ENCODE peak calls at places on chromosomes 4 and X, in seven cellular contexts. Q, F, U, E, D, K and J are unnamed samples.

GRCh38 chrX:119512145-119512800 is 44.0 kb downstream of the SLC25A5 start:
- DNase-seq in E (peak), D (peak), Q (peak), U (peak), K (peak), F (peak), J (peak)

GRCh38 chr4:79258614-79259176 is 67.2 kb downstream of the NAA11 start:
- DNase-seq in F (no peak), Q (no peak), E (no peak), D (no peak), K (no peak), U (no peak), J (no peak)

GRCh38 chr4:114598191-114599121 is at the start of gene UGT8:
- DNase-seq in K (peak), U (peak), D (peak), Q (peak), E (no peak), F (no peak), J (peak)

GRCh38 chr4:153616005-153616555 is 68.0 kb upstream of the TLR2 start:
- DNase-seq in D (no peak), U (no peak), F (no peak), K (no peak), Q (no peak), E (no peak), J (no peak)

GRCh38 chr4:116101321-116101720 is 984.1 kb downstream of the TRAM1L1 start:
- DNase-seq in D (no peak), F (no peak), E (no peak), Q (no peak), U (no peak), K (no peak), J (no peak)

GRCh38 chrX:54452920-54453319 is 12.7 kb downstream of the TSR2 start:
- DNase-seq in Q (no peak), E (no peak), F (no peak), D (peak), K (peak), U (peak), J (peak)

GRCh38 chr4:92862509-92862908 is 558.7 kb downstream of the GRID2 start:
- DNase-seq in U (no peak), D (no peak), K (no peak), F (no peak), Q (no peak), E (no peak), J (no peak)

GRCh38 chrX:37995428-37995827 is 10.9 kb upstream of the SYTL5 start:
- DNase-seq in Q (no peak), F (no peak), U (no peak), D (peak), E (no peak), K (no peak), J (no peak)

GRCh38 chrX:153561337-153561736 is 37.6 kb downstream of the CCNQ start:
- DNase-seq in F (no peak), K (no peak), E (no peak), Q (no peak), U (no peak), D (no peak), J (no peak)

GRCh38 chrX:132292753-132293152 is 73.5 kb upstream of the RAP2C start:
- DNase-seq in E (peak), U (peak), D (peak), Q (peak), F (peak), K (peak), J (peak)

GRCh38 chrX:106894392-106894909 is 8.7 kb downstream of the RIPPLY1 start:
- DNase-seq in D (peak), K (peak), Q (peak), F (peak), U (peak), E (peak), J (peak)

GRCh38 chr4:14834382-14834781 is 167.9 kb upstream of the CPEB2 start:
- DNase-seq in E (no peak), K (no peak), Q (no peak), D (no peak), U (no peak), F (no peak), J (no peak)

GRCh38 chr4:6278801-6279197 is 9.1 kb downstream of the WFS1 start:
- DNase-seq in Q (peak), E (no peak), F (peak), D (no peak), U (peak), K (no peak), J (no peak)

GRCh38 chr4:107760281-107760947 is 40.4 kb upstream of the PAPSS1 start:
- DNase-seq in D (peak), K (no peak), E (no peak), U (peak), Q (no peak), F (no peak), J (no peak)

GRCh38 chr4:108943971-108944370 is 181.1 kb upstream of the ETNPPL start:
- DNase-seq in D (no peak), E (no peak), F (no peak), K (no peak), Q (no peak), U (peak), J (no peak)

GRCh38 chr4:80336582-80336981 is 1.1 kb downstream of the CFAP299 start:
- DNase-seq in Q (no peak), F (no peak), U (peak), E (peak), K (peak), D (peak), J (no peak)

GRCh38 chr4:3470244-3471097 is 7.4 kb downstream of the DOK7 start:
- DNase-seq in D (no peak), F (no peak), Q (no peak), U (peak), E (no peak), K (no peak), J (no peak)

GRCh38 chr4:57151481-57151880 is 41.3 kb upstream of the IGFBP7 start:
- DNase-seq in F (no peak), K (no peak), Q (no peak), E (no peak), U (no peak), D (peak), J (no peak)

GRCh38 chrX:13013353-13014110 is 30.9 kb downstream of the FAM9C start:
- DNase-seq in Q (peak), F (peak), E (no peak), U (peak), K (no peak), D (no peak), J (no peak)

GRCh38 chrX:20515841-20516461 is 249.2 kb upstream of the RPS6KA3 start:
- DNase-seq in Q (peak), U (peak), F (no peak), K (no peak), E (peak), D (no peak), J (no peak)

GRCh38 chr4:139555705-139556070 is 331 bp downstream of the SETD7 start:
- DNase-seq in K (no peak), F (no peak), E (peak), U (no peak), D (no peak), Q (no peak), J (peak)

GRCh38 chrX:6095469-6095868 is 133.2 kb downstream of the NLGN4X start:
- DNase-seq in K (no peak), E (no peak), U (no peak), D (peak), F (no peak), Q (no peak), J (no peak)

GRCh38 chr4:123017636-123018390 is 95.4 kb upstream of the NUDT6 start:
- DNase-seq in U (peak), F (no peak), D (no peak), K (no peak), E (no peak), Q (no peak), J (no peak)

GRCh38 chr4:177105526-177105925 is 204.1 kb upstream of the NEIL3 start:
- DNase-seq in D (no peak), K (no peak), E (no peak), U (no peak), Q (no peak), F (no peak), J (no peak)

GRCh38 chr4:90226734-90227133 is 99.5 kb downstream of the CCSER1 start:
- DNase-seq in Q (no peak), U (peak), F (no peak), D (no peak), E (no peak), K (no peak), J (no peak)

GRCh38 chr4:14234330-14234729 is 606.8 kb upstream of the BOD1L1 start:
- DNase-seq in F (no peak), U (peak), K (no peak), Q (no peak), E (no peak), D (no peak), J (no peak)

GRCh38 chr4:122252584-122252983 is 100.5 kb downstream of the BLTP1 start:
- DNase-seq in U (no peak), D (no peak), E (no peak), F (no peak), K (no peak), Q (no peak), J (no peak)

GRCh38 chr4:38050560-38051350 is 90.6 kb downstream of the PTTG2 start:
- DNase-seq in Q (no peak), D (no peak), F (no peak), E (no peak), K (no peak), U (peak), J (no peak)

GRCh38 chrX:71992711-71993110 is 82.1 kb downstream of the NHSL2 start:
- DNase-seq in E (no peak), F (no peak), U (no peak), Q (no peak), D (no peak), K (no peak), J (no peak)

GRCh38 chr4:44446191-44446590 is 2.4 kb downstream of the KCTD8 start:
- DNase-seq in E (no peak), K (no peak), F (no peak), Q (no peak), U (no peak), D (no peak), J (no peak)

GRCh38 chrX:37652053-37652452 is 33.5 kb upstream of the XK start:
- DNase-seq in D (peak), K (no peak), Q (no peak), F (no peak), U (no peak), E (no peak), J (no peak)

GRCh38 chrX:68683580-68683979 is 36.1 kb downstream of the STARD8 start:
- DNase-seq in D (no peak), K (no peak), F (no peak), Q (no peak), E (no peak), U (no peak), J (no peak)

GRCh38 chrX:68684919-68685304 is 37.4 kb downstream of the STARD8 start:
- DNase-seq in U (no peak), Q (no peak), E (no peak), K (no peak), F (no peak), D (no peak), J (no peak)

GRCh38 chrX:68684291-68684918 is 36.9 kb downstream of the STARD8 start:
- DNase-seq in Q (no peak), K (peak), D (no peak), E (no peak), F (peak), U (peak), J (peak)

GRCh38 chrX:68686684-68687045 is 39.2 kb downstream of the STARD8 start:
- DNase-seq in D (peak), F (peak), Q (peak), E (peak), U (peak), K (no peak), J (no peak)

GRCh38 chrX:68685722-68686683 is 38.5 kb downstream of the STARD8 start:
- DNase-seq in E (no peak), Q (peak), D (peak), F (peak), U (peak), K (peak), J (peak)
- TF ChIP-seq CTCF in E (no peak), Q (peak), D (peak), F (no peak), U (peak), K (no peak), J (no peak)

GRCh38 chr4:62644372-62644771 is 1444.2 kb downstream of the ADGRL3 start:
- DNase-seq in Q (no peak), D (peak), K (peak), E (no peak), U (peak), F (peak), J (no peak)
- TF ChIP-seq CTCF in Q (peak), D (peak), K (peak), E (no peak), U (no peak), F (peak), J (peak)

GRCh38 chr4:82382756-82383155 is 9.0 kb upstream of the HNRNPD start:
- DNase-seq in D (no peak), F (no peak), U (peak), E (no peak), K (no peak), Q (no peak), J (no peak)

GRCh38 chr4:82380831-82381230 is 7.0 kb upstream of the HNRNPD start:
- DNase-seq in U (no peak), Q (no peak), D (no peak), K (no peak), F (no peak), E (no peak), J (no peak)

GRCh38 chr4:82381661-82382284 is 8.0 kb upstream of the HNRNPD start:
- DNase-seq in Q (no peak), E (no peak), F (no peak), U (no peak), D (no peak), K (no peak), J (no peak)

GRCh38 chr4:82381235-82381634 is 7.4 kb upstream of the HNRNPD start:
- DNase-seq in U (no peak), Q (no peak), D (no peak), F (no peak), K (no peak), E (no peak), J (no peak)

DNA sequence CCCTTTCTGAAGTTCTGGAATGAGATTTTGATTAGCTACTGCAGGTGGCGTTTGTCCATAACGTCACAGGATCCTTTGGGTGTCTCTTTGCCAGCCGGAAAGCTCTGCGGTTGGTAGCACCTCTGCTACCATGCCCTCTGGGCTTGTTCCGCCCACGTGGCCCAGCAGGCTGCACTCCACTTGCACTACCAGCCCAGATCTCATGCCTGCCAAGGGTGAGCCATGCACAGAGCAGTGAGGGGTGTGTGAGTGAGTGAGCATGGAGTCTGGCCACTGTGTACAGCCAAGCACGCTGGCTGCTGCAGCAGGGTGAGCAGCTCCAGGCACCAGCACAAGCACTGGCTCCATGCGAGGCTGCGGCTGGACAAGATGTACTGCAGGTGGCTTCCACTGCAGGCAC is 6.6 kb upstream of the HNRNPD start:
- DNase-seq in U (no peak), D (no peak), Q (no peak), K (no peak), E (peak), F (peak), J (no peak)
- TF ChIP-seq CTCF in U (no peak), D (no peak), Q (no peak), K (no peak), E (no peak), F (no peak), J (no peak)

GRCh38 chr4:155967098-155967497 is 13.4 kb upstream of the CTSO start:
- DNase-seq in E (no peak), Q (no peak), K (no peak), U (peak), F (no peak), D (no peak), J (no peak)

GRCh38 chr4:155973639-155974475 is 20.2 kb upstream of the CTSO start:
- DNase-seq in F (no peak), E (no peak), K (no peak), U (peak), Q (no peak), D (peak), J (no peak)

GRCh38 chr4:155974957-155975356 is 21.3 kb upstream of the CTSO start:
- DNase-seq in K (no peak), Q (no peak), E (no peak), D (no peak), F (no peak), U (no peak), J (no peak)

GRCh38 chr4:155974476-155974749 is 20.7 kb upstream of the CTSO start:
- DNase-seq in K (no peak), U (no peak), E (no peak), F (no peak), Q (peak), D (no peak), J (no peak)

DNA sequence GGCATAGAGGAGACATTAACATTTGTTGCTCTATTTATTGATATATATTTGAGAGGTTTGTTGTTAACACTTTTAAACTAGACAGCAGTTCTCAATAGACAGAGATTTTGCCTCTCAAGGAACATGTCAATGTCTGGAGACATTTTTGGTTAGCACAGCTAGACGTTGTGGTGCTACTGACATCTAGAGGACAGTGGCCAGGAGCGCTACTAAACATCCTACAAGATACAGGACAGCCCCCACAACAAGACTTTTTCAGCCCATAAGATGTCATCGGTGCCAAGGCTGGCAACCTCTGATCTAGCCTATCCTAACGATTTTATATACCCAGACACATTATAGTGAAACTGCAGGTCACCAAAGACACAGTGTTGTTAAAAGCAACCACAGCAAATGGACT is 18.4 kb upstream of the CTSO start:
- DNase-seq in K (no peak), Q (no peak), D (peak), E (no peak), F (no peak), U (peak), J (no peak)
- TF ChIP-seq CTCF in K (peak), Q (peak), D (peak), E (no peak), F (no peak), U (peak), J (peak)

GRCh38 chr4:151646322-151646721 is 114.5 kb downstream of the GATB start:
- DNase-seq in E (no peak), F (no peak), Q (no peak), U (no peak), D (peak), K (no peak), J (no peak)

GRCh38 chr4:151641167-151641566 is 119.6 kb downstream of the GATB start:
- DNase-seq in U (peak), D (no peak), Q (no peak), E (no peak), F (no peak), K (no peak), J (no peak)

GRCh38 chr4:151641983-151642382 is 118.8 kb downstream of the GATB start:
- DNase-seq in U (no peak), F (no peak), Q (no peak), D (no peak), K (no peak), E (no peak), J (no peak)

GRCh38 chr4:151643564-151643963 is 117.2 kb downstream of the GATB start:
- DNase-seq in U (no peak), K (no peak), E (no peak), D (no peak), Q (no peak), F (no peak), J (no peak)

DNA sequence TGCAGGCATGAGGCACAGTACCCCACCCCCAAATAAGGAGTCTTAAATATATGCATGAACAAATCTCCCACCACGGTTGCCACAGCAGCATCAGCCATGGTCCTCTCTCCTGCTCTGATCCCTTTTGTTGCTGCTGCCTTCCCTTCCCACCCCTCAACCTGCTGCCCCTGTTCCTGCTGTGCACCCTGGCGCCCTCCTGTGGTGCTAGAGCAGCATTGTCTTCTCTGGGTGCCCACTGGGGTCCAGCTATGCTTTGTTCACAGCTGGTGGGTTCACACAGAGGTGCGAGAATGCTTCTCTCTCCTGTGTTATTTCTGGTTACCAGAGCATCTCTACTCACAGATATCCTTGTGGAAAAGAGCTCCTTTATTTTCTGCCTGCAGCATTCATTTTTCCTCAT is 116.2 kb downstream of the GATB start:
- DNase-seq in U (no peak), E (no peak), F (no peak), K (peak), Q (no peak), D (peak), J (peak)
- TF ChIP-seq CTCF in U (peak), E (no peak), F (peak), K (peak), Q (peak), D (peak), J (peak)

DNA sequence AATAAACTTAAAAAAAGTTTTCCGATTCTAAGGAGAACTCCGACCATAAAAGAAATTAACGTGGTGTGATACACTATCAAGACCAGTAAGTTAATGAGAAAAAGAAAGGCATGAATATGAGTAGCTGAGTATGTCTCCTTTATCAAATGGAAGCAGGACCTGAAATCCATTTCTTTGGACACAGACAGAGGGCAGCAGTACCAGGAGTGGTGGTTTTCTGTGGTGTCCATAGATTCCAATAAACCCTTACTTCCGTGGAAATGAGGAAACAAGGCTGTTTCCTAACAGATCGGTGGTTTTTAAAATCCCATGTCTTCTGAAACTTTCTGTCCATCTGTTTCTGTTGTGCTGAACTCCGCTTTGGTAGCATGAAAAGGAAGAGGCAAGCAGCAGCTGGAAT is 128.5 kb upstream of the TSPAN5 start:
- DNase-seq in Q (no peak), E (no peak), D (no peak), U (peak), F (no peak), K (no peak), J (no peak)
- TF ChIP-seq CTCF in Q (no peak), E (no peak), D (peak), U (peak), F (no peak), K (no peak), J (no peak)